ENCODE peak calls at places on chromosomes 16 and 17, in nine cellular contexts. J is COLO829; C is ACHN; P is caudate nucleus; U is RPMI8226; H is stimulated activated CD8-positive, alpha-beta memory T cell treated with anti-CD3 and anti-CD28 coated beads, Interleukin-4, amount 100 ng/mL, for 4 hours; R is neural progenitor cell; X is nucleus accumbens; S is HS-5. I is an unnamed sample.

GRCh38 chr16:12527077-12527476 is 276.6 kb downstream of the CPPED1 start:
- DNase-seq in S (no peak), C (no peak), J (no peak), R (no peak), U (no peak), X (no peak), P (no peak), H (no peak), I (no peak)

GRCh38 chr16:24900230-24900629 is 54.5 kb downstream of the SLC5A11 start:
- DNase-seq in S (no peak), J (no peak), U (no peak), R (no peak), H (no peak), X (no peak), P (no peak), C (no peak), I (no peak)

GRCh38 chr17:40121191-40121885 is 433 bp upstream of the MSL1 start:
- DNase-seq in S (no peak), U (peak; percentile 54), R (peak; percentile 51), H (no peak), C (peak; percentile 54), J (peak; percentile 64), P (peak; percentile 69), X (peak; percentile 65), I (no peak)

GRCh38 chr16:57889960-57890751 is 80.8 kb downstream of the CNGB1 start:
- DNase-seq in R (no peak), X (no peak), H (no peak), U (no peak), S (no peak), P (no peak), J (no peak), C (no peak), I (no peak)

GRCh38 chr16:56938664-56939513 is 6.9 kb downstream of the HERPUD1 start:
- DNase-seq in C (no peak), R (no peak), P (no peak), H (no peak), J (no peak), X (no peak), S (no peak), U (no peak), I (no peak)

GRCh38 chr17:33328129-33328528 is 35.0 kb upstream of the ASIC2 start:
- DNase-seq in U (no peak), J (no peak), X (no peak), S (no peak), H (no peak), C (peak; percentile 48), R (peak; percentile 62), P (no peak), I (no peak)

GRCh38 chr16:29844575-29845331 is 18.3 kb downstream of the CDIPT start:
- DNase-seq in P (no peak), C (no peak), H (no peak), S (no peak), X (no peak), U (no peak), J (no peak), R (no peak), I (no peak)

GRCh38 chr17:59361386-59361785 is 29.9 kb downstream of the YPEL2 start:
- DNase-seq in S (peak; percentile 80), J (no peak), U (no peak), C (no peak), X (no peak), H (no peak), R (no peak), P (no peak), I (peak; percentile 87)

GRCh38 chr17:31623990-31624389 is 232.5 kb downstream of the RAB11FIP4 start:
- DNase-seq in J (no peak), X (no peak), U (no peak), C (no peak), H (no peak), S (no peak), P (no peak), R (no peak), I (no peak)

GRCh38 chr16:55929184-55929583 is 54.0 kb upstream of the CES5A start:
- DNase-seq in C (no peak), P (no peak), U (no peak), J (no peak), H (no peak), R (no peak), S (no peak), X (no peak), I (no peak)

GRCh38 chr17:8662973-8663372 is 32.4 kb upstream of the MYH10 start:
- DNase-seq in X (no peak), S (no peak), P (no peak), C (no peak), U (no peak), R (no peak), J (no peak), H (no peak), I (no peak)

GRCh38 chr17:73013816-73014663 is 78.4 kb downstream of the SLC39A11 start:
- DNase-seq in C (peak; percentile 29), U (no peak), P (no peak), J (no peak), R (peak; percentile 44), S (no peak), H (no peak), X (no peak), I (no peak)

GRCh38 chr17:2487306-2487705 is 24.4 kb downstream of the METTL16 start:
- DNase-seq in U (no peak), C (no peak), S (no peak), R (no peak), J (no peak), H (no peak), X (no peak), P (no peak), I (no peak)

GRCh38 chr17:77212081-77212832 is 71.5 kb downstream of the SEC14L1 start:
- DNase-seq in X (no peak), C (no peak), H (no peak), P (no peak), J (no peak), R (no peak), U (peak; percentile 80), S (no peak), I (no peak)

GRCh38 chr16:88398170-88398873 is 15.6 kb downstream of the ZNF469 start:
- DNase-seq in S (no peak), P (no peak), C (no peak), X (no peak), R (no peak), J (no peak), U (no peak), H (no peak), I (no peak)

GRCh38 chr17:1561420-1562177 is 993 bp downstream of the PITPNA start:
- DNase-seq in H (no peak), P (no peak), R (peak; percentile 67), C (peak; percentile 35), S (no peak), J (no peak), U (peak; percentile 42), X (no peak), I (no peak)

GRCh38 chr16:70370924-70371323 is 24.2 kb downstream of the DDX19A start:
- DNase-seq in S (no peak), C (no peak), P (no peak), U (no peak), X (no peak), R (no peak), J (no peak), H (no peak), I (no peak)

GRCh38 chr17:4530799-4531730 is 24.1 kb downstream of the MYBBP1A start:
- DNase-seq in U (no peak), X (no peak), J (no peak), C (no peak), P (no peak), R (no peak), S (no peak), H (no peak), I (no peak)